ENCODE peak calls at places on chromosomes 7 and 10, in nine cellular contexts. S is LHCN-M2, O is mesendoderm, G is NCI-H2029, T is GM20000, U is right atrium auricular region, W is GM04504, P is neural progenitor cell, F is HuH-7.5. R is an unnamed sample.

GRCh38 chr7:33722383-33723096 is 182.8 kb upstream of the BMPER start:
- DNase-seq in S (peak; percentile 99), O (peak; percentile 99), G (no peak), T (no peak), U (no peak), W (no peak), P (peak; percentile 10), F (no peak), R (peak; percentile 89)

GRCh38 chr7:107392811-107393210 is 77.0 kb upstream of the GPR22 start:
- DNase-seq in S (no peak), O (no peak), G (no peak), T (no peak), U (no peak), W (peak; percentile 32), P (no peak), F (no peak), R (no peak)

GRCh38 chr7:106047818-106048490 is 64.2 kb downstream of the SYPL1 start:
- DNase-seq in S (no peak), O (no peak), G (no peak), T (no peak), U (no peak), W (no peak), P (no peak), F (no peak), R (no peak)

GRCh38 chr7:464177-464711 is 55.4 kb downstream of the PDGFA start:
- DNase-seq in S (no peak), O (no peak), G (no peak), T (no peak), U (no peak), W (no peak), P (no peak), F (no peak), R (peak; percentile 79)

GRCh38 chr7:37993060-37993501 is 72.6 kb downstream of the EPDR1 start:
- DNase-seq in S (no peak), O (no peak), G (no peak), T (no peak), U (no peak), W (no peak), P (no peak), F (no peak), R (no peak)

GRCh38 chr10:115073796-115074195 is 19.4 kb upstream of the ATRNL1 start:
- DNase-seq in S (no peak), O (no peak), G (no peak), T (no peak), U (no peak), W (no peak), P (no peak), F (no peak), R (no peak)

GRCh38 chr10:94098916-94099315 is 105.2 kb downstream of the PLCE1 start:
- DNase-seq in S (no peak), O (peak; percentile 43), G (no peak), T (no peak), U (no peak), W (no peak), P (no peak), F (no peak), R (no peak)

GRCh38 chr7:47400741-47401206 is 181.1 kb downstream of the TNS3 start:
- DNase-seq in S (no peak), O (no peak), G (no peak), T (no peak), U (no peak), W (no peak), P (peak; percentile 27), F (no peak), R (no peak)

GRCh38 chr10:104449402-104449801 is 95.8 kb downstream of the CFAP58 start:
- DNase-seq in S (peak; percentile 25), O (no peak), G (no peak), T (no peak), U (no peak), W (no peak), P (peak; percentile 9), F (no peak), R (no peak)

GRCh38 chr10:69345402-69345801 is 67.1 kb downstream of the HK1 start:
- DNase-seq in S (no peak), O (no peak), G (peak; percentile 93), T (no peak), U (no peak), W (no peak), P (no peak), F (no peak), R (no peak)

GRCh38 chr7:5352440-5353010 is 69.8 kb downstream of the SLC29A4 start:
- DNase-seq in S (no peak), O (no peak), G (no peak), T (no peak), U (no peak), W (no peak), P (no peak), F (no peak), R (no peak)

GRCh38 chr10:5442056-5442989 is 30.0 kb downstream of the NET1 start:
- DNase-seq in S (no peak), O (peak; percentile 39), G (no peak), T (peak; percentile 48), U (no peak), W (no peak), P (peak; percentile 54), F (no peak), R (no peak)

GRCh38 chr7:156015237-156016020 is 203.2 kb upstream of the SHH start:
- DNase-seq in S (no peak), O (no peak), G (no peak), T (no peak), U (no peak), W (no peak), P (no peak), F (no peak), R (peak; percentile 51)

GRCh38 chr10:29517352-29517923 is 117.3 kb downstream of the SVIL start:
- DNase-seq in S (peak; percentile 37), O (peak; percentile 93), G (no peak), T (peak; percentile 23), U (no peak), W (no peak), P (peak; percentile 79), F (peak; percentile 63), R (no peak)

GRCh38 chr10:79335094-79335469 is 12.2 kb upstream of the PPIF start:
- DNase-seq in S (no peak), O (no peak), G (no peak), T (no peak), U (no peak), W (no peak), P (no peak), F (no peak), R (no peak)

GRCh38 chr7:22419488-22419887 is 62.5 kb upstream of the RAPGEF5 start:
- DNase-seq in S (no peak), O (no peak), G (peak; percentile 74), T (no peak), U (no peak), W (no peak), P (no peak), F (no peak), R (no peak)

GRCh38 chr10:102195301-102195870 is 30.7 kb upstream of the ELOVL3 start:
- DNase-seq in S (peak; percentile 96), O (no peak), G (no peak), T (no peak), U (no peak), W (no peak), P (no peak), F (no peak), R (no peak)

GRCh38 chr7:121431389-121431788 is 35.3 kb upstream of the FAM3C start:
- DNase-seq in S (no peak), O (no peak), G (no peak), T (no peak), U (no peak), W (no peak), P (no peak), F (no peak), R (no peak)

GRCh38 chr10:77637474-77637985 is at the start of gene KCNMA1:
- DNase-seq in S (peak; percentile 67), O (peak; percentile 25), G (no peak), T (peak; percentile 38), U (no peak), W (no peak), P (peak; percentile 68), F (no peak), R (no peak)

GRCh38 chr7:44769381-44770209 is 20.9 kb downstream of the ZMIZ2 start:
- DNase-seq in S (peak; percentile 68), O (no peak), G (peak; percentile 46), T (peak; percentile 77), U (no peak), W (peak; percentile 54), P (peak; percentile 21), F (no peak), R (no peak)

GRCh38 chr7:67692425-67692824 is 695.8 kb downstream of the TYW1 start:
- DNase-seq in S (no peak), O (no peak), G (no peak), T (no peak), U (no peak), W (no peak), P (no peak), F (no peak), R (no peak)

R was measured in osteocyte.